ENCODE peak calls at places on chromosomes 11 and 22, in four cellular contexts. One of them, this sample, is unnamed.

GRCh38 chr11:30879322-30880020 is 293.3 kb upstream of the MPPED2 start:
- DNase-seq in transverse colon: no peak
- DNase-seq in BJ: no peak
- DNase-seq in hepatocyte: no peak
- DNase-seq in this sample: no peak

GRCh38 chr11:129992161-129992944 is 10.3 kb downstream of the PRDM10 start:
- DNase-seq in hepatocyte: peak; percentile 78
- DNase-seq in BJ: no peak
- DNase-seq in transverse colon: peak; percentile 58
- DNase-seq in this sample: peak; percentile 61

GRCh38 chr11:78420255-78420764 is 2.7 kb upstream of the GAB2 start:
- DNase-seq in transverse colon: peak; percentile 72
- DNase-seq in BJ: no peak
- DNase-seq in hepatocyte: peak; percentile 83
- DNase-seq in this sample: peak; percentile 69

GRCh38 chr11:73758451-73758850 is 2.4 kb downstream of the RAB6A start:
- DNase-seq in transverse colon: no peak
- DNase-seq in hepatocyte: no peak
- DNase-seq in BJ: no peak
- DNase-seq in this sample: no peak

GRCh38 chr22:45997077-45997774 is 20.3 kb upstream of the WNT7B start:
- DNase-seq in transverse colon: peak; percentile 79
- DNase-seq in BJ: peak; percentile 94
- DNase-seq in hepatocyte: peak; percentile 69
- DNase-seq in this sample: peak; percentile 29

GRCh38 chr11:2549080-2549479 is 104.3 kb downstream of the KCNQ1 start:
- DNase-seq in BJ: no peak
- DNase-seq in transverse colon: peak; percentile 0
- DNase-seq in hepatocyte: no peak
- DNase-seq in this sample: no peak

GRCh38 chr11:15742626-15743243 is 613.6 kb downstream of the SOX6 start:
- DNase-seq in transverse colon: no peak
- DNase-seq in BJ: no peak
- DNase-seq in hepatocyte: no peak
- DNase-seq in this sample: no peak

GRCh38 chr11:68067991-68068390 is 29.2 kb downstream of the TCIRG1 start:
- DNase-seq in BJ: no peak
- DNase-seq in transverse colon: no peak
- DNase-seq in hepatocyte: no peak
- DNase-seq in this sample: no peak

GRCh38 chr11:65434667-65435179 is 12.1 kb downstream of the NEAT1 start:
- DNase-seq in transverse colon: peak; percentile 7
- DNase-seq in hepatocyte: no peak
- DNase-seq in BJ: no peak
- DNase-seq in this sample: no peak

GRCh38 chr11:11396290-11397042 is 43.4 kb upstream of the CSNK2A3 start:
- DNase-seq in BJ: peak; percentile 77
- DNase-seq in transverse colon: no peak
- DNase-seq in hepatocyte: peak; percentile 31
- DNase-seq in this sample: no peak

GRCh38 chr11:114237321-114238280 is 58.6 kb upstream of the NNMT start:
- DNase-seq in hepatocyte: no peak
- DNase-seq in BJ: no peak
- DNase-seq in transverse colon: no peak
- DNase-seq in this sample: no peak

GRCh38 chr11:44524751-44525171 is 40.7 kb upstream of the CD82 start:
- DNase-seq in hepatocyte: no peak
- DNase-seq in BJ: no peak
- DNase-seq in transverse colon: no peak
- DNase-seq in this sample: no peak

GRCh38 chr22:24578355-24579241 is 14.3 kb downstream of the LRRC75B start:
- DNase-seq in hepatocyte: peak; percentile 67
- DNase-seq in transverse colon: no peak
- DNase-seq in BJ: no peak
- DNase-seq in this sample: no peak

GRCh38 chr11:122847437-122847836 is 9.1 kb downstream of the CRTAM start:
- DNase-seq in hepatocyte: no peak
- DNase-seq in BJ: no peak
- DNase-seq in transverse colon: no peak
- DNase-seq in this sample: no peak

GRCh38 chr11:9568854-9569587 is 4.4 kb upstream of the WEE1 start:
- DNase-seq in transverse colon: peak; percentile 86
- DNase-seq in hepatocyte: peak; percentile 90
- DNase-seq in BJ: peak; percentile 94
- DNase-seq in this sample: peak; percentile 74

GRCh38 chr11:122104381-122104780 is 11.6 kb downstream of the BLID start:
- DNase-seq in BJ: no peak
- DNase-seq in transverse colon: no peak
- DNase-seq in hepatocyte: no peak
- DNase-seq in this sample: no peak

GRCh38 chr22:28819253-28820096 is 19.1 kb upstream of the XBP1 start:
- DNase-seq in hepatocyte: peak; percentile 71
- DNase-seq in transverse colon: peak; percentile 69
- DNase-seq in BJ: no peak
- DNase-seq in this sample: peak; percentile 60

GRCh38 chr22:37675930-37676571 is 615 bp downstream of the LGALS1 start:
- DNase-seq in hepatocyte: no peak
- DNase-seq in BJ: no peak
- DNase-seq in transverse colon: peak; percentile 50
- DNase-seq in this sample: peak; percentile 46

GRCh38 chr22:46027219-46028068 is 50.5 kb upstream of the WNT7B start:
- DNase-seq in hepatocyte: peak; percentile 78
- DNase-seq in transverse colon: peak; percentile 85
- DNase-seq in BJ: no peak
- DNase-seq in this sample: peak; percentile 43

GRCh38 chr22:39514373-39514973 is 5.9 kb upstream of the ATF4 start:
- DNase-seq in transverse colon: peak; percentile 57
- DNase-seq in hepatocyte: peak; percentile 62
- DNase-seq in BJ: no peak
- DNase-seq in this sample: peak; percentile 79

GRCh38 chr11:71298016-71298550 is 45.7 kb upstream of the SHANK2 start:
- DNase-seq in hepatocyte: no peak
- DNase-seq in transverse colon: no peak
- DNase-seq in BJ: no peak
- DNase-seq in this sample: no peak

GRCh38 chr11:57459112-57460016 is 964 bp upstream of the RTN4RL2 start:
- DNase-seq in hepatocyte: peak; percentile 48
- DNase-seq in BJ: no peak
- DNase-seq in transverse colon: no peak
- DNase-seq in this sample: no peak

DNA sequence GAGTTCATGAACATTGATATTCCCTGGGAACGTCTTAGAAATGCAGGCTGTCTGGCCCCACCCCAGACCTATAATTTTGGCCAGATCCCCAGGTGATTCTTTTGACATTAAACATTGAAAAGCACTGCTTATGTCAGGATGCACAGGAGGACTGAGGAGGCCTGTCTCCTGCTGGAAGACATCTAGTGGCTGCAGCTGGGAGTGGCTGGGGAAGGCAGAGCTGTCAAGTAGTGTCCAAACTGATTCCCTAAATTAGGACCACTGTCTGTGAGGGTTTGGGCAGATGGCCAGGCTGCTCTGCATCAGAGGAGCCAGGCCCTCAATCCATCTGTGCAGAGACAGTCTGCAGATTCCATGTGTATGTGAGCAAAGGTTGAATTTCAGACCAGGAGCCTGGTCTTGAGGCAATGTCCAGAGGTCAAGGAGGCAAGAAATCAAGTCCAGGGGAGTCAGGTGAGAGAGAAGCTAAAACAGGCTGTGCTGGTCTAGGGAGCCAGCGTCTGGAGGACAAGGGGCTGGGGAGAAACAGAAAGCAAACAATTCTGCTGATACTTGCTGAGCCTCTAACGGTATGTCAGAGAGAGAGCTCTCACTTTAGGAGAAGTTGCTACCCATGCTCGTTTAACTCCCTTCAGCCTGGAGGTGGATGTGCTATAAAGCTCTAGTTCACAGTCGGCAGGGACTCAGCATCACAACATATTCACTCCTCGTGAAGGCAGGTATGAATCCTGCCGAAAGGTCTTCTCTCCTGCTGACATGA is 15.3 kb upstream of the SYTL2 start:
- DNase-seq in BJ: no peak
- DNase-seq in hepatocyte: peak; percentile 40
- DNase-seq in transverse colon: peak; percentile 41
- DNase-seq in this sample: peak; percentile 34
- TF ChIP-seq CTCF in BJ: peak; percentile 81
- TF ChIP-seq CTCF in hepatocyte: peak; percentile 42
- TF ChIP-seq CTCF in transverse colon: peak; percentile 41
- TF ChIP-seq CTCF in this sample: no peak

GRCh38 chr22:50151571-50152537 is 18.7 kb upstream of the PANX2 start:
- DNase-seq in BJ: no peak
- DNase-seq in hepatocyte: no peak
- DNase-seq in transverse colon: no peak
- DNase-seq in this sample: no peak
- TF ChIP-seq CTCF in BJ: no peak
- TF ChIP-seq CTCF in hepatocyte: no peak
- TF ChIP-seq CTCF in transverse colon: no peak
- TF ChIP-seq CTCF in this sample: no peak

DNA sequence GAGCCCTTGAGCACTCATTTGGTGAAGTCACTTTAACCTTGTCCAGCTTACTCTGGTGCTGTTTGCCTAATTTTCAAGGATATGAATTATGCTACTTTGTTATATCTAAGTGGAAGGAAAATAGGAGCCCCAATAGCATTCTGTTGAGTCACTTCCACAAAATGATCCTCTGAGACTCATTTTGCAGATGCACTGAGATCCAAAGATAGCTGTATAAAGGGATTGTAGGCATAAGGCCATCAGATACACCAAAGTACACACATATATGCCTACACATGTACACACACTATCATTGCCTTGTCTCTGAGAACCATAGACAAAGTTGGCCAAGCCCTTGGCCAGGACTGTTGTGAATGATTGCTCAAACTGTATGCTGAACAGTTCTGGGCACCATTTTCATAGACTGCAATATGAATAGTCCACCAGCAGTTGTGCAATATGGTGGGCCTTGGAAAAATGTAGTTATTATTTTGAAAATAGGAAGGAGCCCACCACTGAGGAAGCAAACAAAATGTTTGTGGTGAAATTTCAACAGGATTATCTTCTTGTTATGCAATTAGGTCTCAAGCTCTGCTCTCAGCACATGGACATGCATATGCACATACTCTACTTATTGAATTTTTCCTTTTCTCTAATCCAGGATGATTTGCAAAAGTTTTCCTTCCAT is 186.0 kb upstream of the CTSC start:
- DNase-seq in hepatocyte: no peak
- DNase-seq in BJ: no peak
- DNase-seq in transverse colon: no peak
- DNase-seq in this sample: no peak
- TF ChIP-seq CTCF in hepatocyte: no peak
- TF ChIP-seq CTCF in BJ: no peak
- TF ChIP-seq CTCF in transverse colon: no peak
- TF ChIP-seq CTCF in this sample: no peak

GRCh38 chr11:614091-614582 is 1.6 kb downstream of the IRF7 start:
- DNase-seq in hepatocyte: no peak
- DNase-seq in BJ: no peak
- DNase-seq in transverse colon: peak; percentile 32
- DNase-seq in this sample: no peak

GRCh38 chr11:611001-611996 is 4.5 kb downstream of the IRF7 start:
- DNase-seq in transverse colon: no peak
- DNase-seq in hepatocyte: no peak
- DNase-seq in BJ: no peak
- DNase-seq in this sample: no peak

GRCh38 chr11:613369-613968 is 2.3 kb downstream of the IRF7 start:
- DNase-seq in transverse colon: peak; percentile 92
- DNase-seq in BJ: no peak
- DNase-seq in hepatocyte: peak; percentile 89
- DNase-seq in this sample: peak; percentile 66

GRCh38 chr11:612961-613300 is 2.8 kb downstream of the IRF7 start:
- DNase-seq in transverse colon: no peak
- DNase-seq in hepatocyte: no peak
- DNase-seq in BJ: no peak
- DNase-seq in this sample: no peak

DNA sequence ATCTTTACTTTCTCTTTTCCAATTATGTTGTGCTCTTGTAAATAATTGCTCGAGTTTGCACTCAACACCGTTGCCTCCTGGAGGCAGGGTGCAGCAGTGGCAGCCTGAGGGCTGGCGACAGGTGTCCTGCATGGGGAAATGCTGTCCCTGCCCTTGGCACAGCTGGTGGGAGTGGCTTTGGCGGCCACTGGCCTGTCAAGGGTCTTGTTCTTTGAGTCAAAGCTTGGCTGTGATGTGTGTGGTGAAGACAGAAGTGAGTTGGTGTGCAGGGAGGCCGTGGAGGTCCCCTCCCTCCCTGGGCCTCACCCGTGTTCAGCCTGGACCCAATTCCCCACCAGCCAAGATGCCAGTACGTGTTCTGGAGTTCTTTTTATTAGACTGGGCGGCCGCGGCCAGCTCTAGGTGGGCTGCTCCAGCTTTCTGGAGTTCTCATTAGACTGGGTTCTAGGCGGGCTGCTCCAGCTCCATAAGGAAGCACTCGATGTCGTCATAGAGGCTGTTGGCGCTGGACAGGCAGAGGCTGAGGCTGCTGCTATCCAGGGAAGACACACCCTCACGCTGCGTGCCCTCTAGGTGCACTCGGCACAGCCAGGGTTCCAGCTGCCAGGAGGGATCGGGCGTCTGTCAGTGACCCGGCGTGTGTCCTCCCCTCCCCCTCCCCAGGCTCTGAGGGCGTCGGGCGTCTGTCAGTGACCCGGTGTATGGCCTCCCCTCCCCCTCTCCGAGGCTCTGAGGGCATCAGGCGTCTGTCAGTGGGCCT is 3.4 kb downstream of the IRF7 start:
- DNase-seq in BJ: no peak
- DNase-seq in transverse colon: peak; percentile 83
- DNase-seq in hepatocyte: peak; percentile 51
- DNase-seq in this sample: peak; percentile 55
- TF ChIP-seq CTCF in BJ: peak; percentile 35
- TF ChIP-seq CTCF in transverse colon: peak; percentile 41
- TF ChIP-seq CTCF in hepatocyte: peak; percentile 16
- TF ChIP-seq CTCF in this sample: no peak

GRCh38 chr11:66495401-66495844 is 15.0 kb upstream of the BBS1 start:
- DNase-seq in transverse colon: no peak
- DNase-seq in BJ: no peak
- DNase-seq in hepatocyte: no peak
- DNase-seq in this sample: peak; percentile 15
- TF ChIP-seq CTCF in transverse colon: no peak
- TF ChIP-seq CTCF in BJ: peak; percentile 24
- TF ChIP-seq CTCF in hepatocyte: no peak
- TF ChIP-seq CTCF in this sample: no peak

DNA sequence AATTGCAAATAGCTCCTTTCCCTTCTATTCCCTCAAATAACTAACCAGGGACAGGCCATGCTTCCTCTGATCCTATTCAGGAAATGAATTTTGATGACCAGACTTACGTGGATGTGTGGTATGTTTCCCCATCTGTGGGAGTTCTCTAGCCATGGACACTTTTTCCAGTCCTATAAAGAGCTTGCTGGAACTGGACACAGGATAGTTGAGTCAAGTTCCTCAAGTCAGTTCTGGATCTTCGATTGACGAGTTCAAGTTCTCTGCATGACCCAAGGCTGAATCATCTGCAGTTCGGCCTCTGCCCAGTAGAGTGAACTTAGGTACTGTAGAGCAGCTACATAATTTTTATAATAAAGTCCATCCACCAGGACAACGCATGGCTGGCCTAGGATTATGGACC is 52.7 kb upstream of the CCND1 start:
- DNase-seq in hepatocyte: no peak
- DNase-seq in BJ: peak; percentile 66
- DNase-seq in transverse colon: no peak
- DNase-seq in this sample: peak; percentile 13
- TF ChIP-seq CTCF in hepatocyte: no peak
- TF ChIP-seq CTCF in BJ: peak; percentile 54
- TF ChIP-seq CTCF in transverse colon: no peak
- TF ChIP-seq CTCF in this sample: no peak

This sample was measured in Calu3.